ENCODE peak calls at places on chromosomes 16 and 17, in eight cellular contexts. Y is cardiac muscle cell, J is lung, N is stomach, O is K562, W is fibroblast of lung, M is tibial nerve, A is A549. F is an unnamed sample.
A peak's percentile ranks its signal among the peaks of the same experiment; 100 is the strongest.

GRCh38 chr17:6599364-6599763 is 41.1 kb downstream of the KIAA0753 start:
- DNase-seq in W (no peak), A (no peak), M (no peak), N (no peak), Y (no peak), O (no peak), J (no peak), F (no peak)

GRCh38 chr17:17666111-17666714 is 15.0 kb upstream of the RAI1 start:
- DNase-seq in W (peak; percentile 81), O (no peak), A (no peak), N (peak; percentile 28), Y (no peak), J (no peak), M (no peak), F (no peak)

GRCh38 chr16:57939872-57940224 is 31.1 kb downstream of the CNGB1 start:
- DNase-seq in A (no peak), O (no peak), N (no peak), M (no peak), Y (no peak), J (no peak), W (no peak), F (no peak)

GRCh38 chr16:57526498-57526897 is 9.9 kb downstream of the CCDC102A start:
- DNase-seq in M (no peak), A (no peak), W (no peak), Y (no peak), N (no peak), O (no peak), J (no peak), F (no peak)

GRCh38 chr17:4433515-4434031 is at the start of gene SPNS3:
- DNase-seq in M (no peak), J (no peak), A (no peak), O (no peak), W (no peak), N (no peak), Y (no peak), F (no peak)

GRCh38 chr16:10868562-10869469 is 8.2 kb upstream of the CIITA start:
- DNase-seq in O (no peak), Y (no peak), M (peak; percentile 48), J (no peak), A (no peak), W (no peak), N (no peak), F (no peak)

GRCh38 chr17:55228683-55229192 is 36.0 kb upstream of the HLF start:
- DNase-seq in A (no peak), J (no peak), M (no peak), W (no peak), N (no peak), Y (no peak), O (no peak), F (no peak)

GRCh38 chr16:2738615-2739014 is 13.8 kb upstream of the SRRM2 start:
- DNase-seq in Y (no peak), J (no peak), M (no peak), A (no peak), O (peak; percentile 60), W (no peak), N (no peak), F (no peak)

GRCh38 chr17:61294777-61295176 is 104.9 kb upstream of the TBX2 start:
- DNase-seq in Y (no peak), W (peak; percentile 76), J (no peak), A (peak; percentile 50), M (no peak), N (no peak), O (no peak), F (no peak)

GRCh38 chr16:85728879-85729278 is 22.0 kb downstream of the C16orf74 start:
- DNase-seq in Y (no peak), A (no peak), O (peak; percentile 37), N (no peak), W (no peak), M (no peak), J (no peak), F (no peak)

GRCh38 chr17:31435581-31435980 is 44.1 kb downstream of the RAB11FIP4 start:
- DNase-seq in M (no peak), N (no peak), W (no peak), O (no peak), J (no peak), Y (no peak), A (no peak), F (no peak)

GRCh38 chr17:73335591-73336503 is 24.0 kb upstream of the CDC42EP4 start:
- DNase-seq in N (peak; percentile 34), O (no peak), J (no peak), M (no peak), Y (no peak), W (no peak), A (no peak), F (no peak)

GRCh38 chr16:3066440-3066748 is 954 bp downstream of the IL32 start:
- DNase-seq in O (no peak), Y (no peak), J (no peak), M (no peak), N (no peak), W (no peak), A (no peak), F (no peak)

GRCh38 chr16:10594312-10594950 is 14.0 kb upstream of the EMP2 start:
- DNase-seq in O (no peak), J (peak; percentile 61), Y (no peak), N (peak; percentile 79), A (no peak), M (no peak), W (no peak), F (no peak)

GRCh38 chr16:1273816-1274215 is 17.9 kb downstream of the TPSD1 start:
- DNase-seq in W (no peak), O (no peak), J (no peak), N (no peak), A (no peak), Y (no peak), M (no peak), F (no peak)

GRCh38 chr16:50038756-50039529 is 13.9 kb downstream of the CNEP1R1 start:
- DNase-seq in A (no peak), W (no peak), J (peak; percentile 65), O (no peak), M (peak; percentile 64), Y (no peak), N (peak; percentile 31), F (no peak)

GRCh38 chr17:31549525-31550388 is 158.3 kb downstream of the RAB11FIP4 start:
- DNase-seq in N (peak; percentile 96), A (peak; percentile 87), O (peak; percentile 94), Y (peak; percentile 89), W (peak; percentile 89), J (peak; percentile 94), M (peak; percentile 89), F (peak; percentile 85)

GRCh38 chr17:48832491-48832890 is 1.7 kb downstream of the CALCOCO2 start:
- DNase-seq in N (no peak), M (no peak), W (no peak), J (no peak), O (no peak), Y (peak; percentile 30), A (no peak), F (no peak)

GRCh38 chr16:55622930-55623561 is 32.7 kb upstream of the SLC6A2 start:
- DNase-seq in J (no peak), A (peak; percentile 25), W (no peak), N (no peak), M (no peak), O (peak; percentile 60), Y (peak; percentile 43), F (no peak)

GRCh38 chr16:49698931-49699715 is 156.8 kb downstream of the ZNF423 start:
- DNase-seq in N (no peak), M (peak; percentile 70), A (no peak), J (no peak), Y (no peak), W (peak; percentile 53), O (no peak), F (no peak)

GRCh38 chr16:85133290-85133599 is 21.0 kb upstream of the CIBAR2 start:
- DNase-seq in W (no peak), O (no peak), J (no peak), N (no peak), A (no peak), Y (no peak), M (no peak), F (no peak)

GRCh38 chr16:55499951-55500350 is 8.9 kb upstream of the LPCAT2 start:
- DNase-seq in W (peak; percentile 100), J (peak; percentile 26), N (no peak), O (peak; percentile 1), A (no peak), M (peak; percentile 8), Y (peak; percentile 32), F (peak; percentile 98)

GRCh38 chr16:4613636-4614570 is 785 bp downstream of the UBALD1 start:
- DNase-seq in N (no peak), A (no peak), Y (peak; percentile 70), O (peak; percentile 78), M (no peak), J (no peak), W (peak; percentile 52), F (no peak)

GRCh38 chr17:33531311-33531710 is 238.2 kb upstream of the ASIC2 start:
- DNase-seq in N (no peak), W (no peak), J (no peak), Y (no peak), A (no peak), M (no peak), O (no peak), F (no peak)

GRCh38 chr16:23324727-23325126 is 22.6 kb downstream of the SCNN1B start:
- DNase-seq in O (no peak), M (peak; percentile 9), Y (no peak), W (no peak), J (peak; percentile 93), A (no peak), N (peak; percentile 78), F (no peak)

GRCh38 chr17:77854759-77855745 is 103.5 kb upstream of the TNRC6C start:
- DNase-seq in Y (no peak), N (no peak), A (no peak), O (no peak), J (no peak), M (no peak), W (no peak), F (no peak)
- H3K27ac ChIP-seq in Y (no peak overlapping the region), N (no peak overlapping the region), A (no peak overlapping the region), O (no peak overlapping the region), J (no peak overlapping the region), M (no peak overlapping the region), W (no peak overlapping the region), F (no peak overlapping the region)

GRCh38 chr17:47225911-47226688 is 17.0 kb downstream of the MYL4 start:
- DNase-seq in O (no peak), N (no peak), M (no peak), Y (no peak), J (no peak), W (peak; percentile 20), A (no peak), F (no peak)
- H3K27ac ChIP-seq in O (peak overlapping the region; percentile 60), N (peak overlapping the region; percentile 79), M (peak overlapping the region; percentile 47), Y (peak overlapping the region; percentile 86), J (peak overlapping the region; percentile 57), W (peak overlapping the region; percentile 32), A (peak overlapping the region; percentile 15), F (peak overlapping the region; percentile 79)

DNA sequence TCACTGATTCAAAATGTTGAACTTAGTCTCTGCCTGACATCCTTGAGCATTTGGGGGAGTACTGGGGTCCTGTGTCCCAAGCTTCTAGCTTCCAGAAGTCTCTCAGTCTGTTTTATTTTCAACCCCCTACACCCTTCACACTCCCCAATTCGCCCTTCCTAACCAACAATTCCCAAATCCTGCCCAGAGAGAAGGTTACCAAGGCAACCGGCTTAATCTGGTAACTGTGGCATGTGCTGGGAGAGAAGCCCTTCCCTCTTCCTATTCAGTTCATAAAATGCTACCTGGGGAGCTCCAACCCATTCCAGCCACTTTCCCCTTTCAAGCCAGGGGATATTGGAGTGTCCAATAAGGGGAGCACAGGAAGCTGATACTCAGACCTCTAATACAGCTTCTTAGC is 1.3 kb upstream of the RAPGEFL1 start:
- DNase-seq in J (no peak), N (no peak), M (no peak), A (no peak), W (no peak), Y (no peak), O (no peak), F (no peak)
- H3K27ac ChIP-seq in J (peak overlapping the region; percentile 69), N (peak overlapping the region; percentile 66), M (no peak overlapping the region), A (no peak overlapping the region), W (no peak overlapping the region), Y (no peak overlapping the region), O (no peak overlapping the region), F (no peak overlapping the region)

GRCh38 chr16:29198231-29198630 is 208.3 kb downstream of the NPIPB11 start:
- DNase-seq in O (no peak), J (no peak), W (no peak), A (no peak), N (no peak), Y (no peak), M (no peak), F (no peak)
- H3K27ac ChIP-seq in O (no peak overlapping the region), J (no peak overlapping the region), W (no peak overlapping the region), A (no peak overlapping the region), N (no peak overlapping the region), Y (no peak overlapping the region), M (no peak overlapping the region), F (peak overlapping the region; percentile 2)

F was measured in AG04450.